ENCODE peak calls at places on chromosome 3, in four cellular contexts. J, Y, L and O are unnamed samples.

GRCh38 chr3:5376761-5377160 is 189.3 kb downstream of the EDEM1 start:
- DNase-seq in L (no peak), Y (no peak), J (no peak), O (no peak)

GRCh38 chr3:28846948-28847527 is 433.8 kb upstream of the RBMS3 start:
- DNase-seq in Y (no peak), L (no peak), J (no peak), O (no peak)

GRCh38 chr3:69353492-69353891 is 32.4 kb downstream of the FRMD4B start:
- DNase-seq in J (no peak), L (no peak), Y (no peak), O (no peak)

GRCh38 chr3:108489776-108490175 is 20.6 kb downstream of the MYH15 start:
- DNase-seq in Y (peak), J (peak), L (no peak), O (no peak)

GRCh38 chr3:123971416-123971815 is 10.4 kb upstream of the CCDC14 start:
- DNase-seq in L (no peak), Y (no peak), J (no peak), O (no peak)

GRCh38 chr3:184184546-184185234 is 1.3 kb upstream of the ABCF3 start:
- DNase-seq in L (no peak), Y (no peak), J (no peak), O (no peak)

GRCh38 chr3:18027161-18027939 is 284.9 kb upstream of the TBC1D5 start:
- DNase-seq in J (no peak), Y (no peak), L (no peak), O (no peak)

GRCh38 chr3:174116421-174116820 is 718.9 kb downstream of the NLGN1 start:
- DNase-seq in J (no peak), Y (no peak), L (no peak), O (no peak)

GRCh38 chr3:141392416-141392815 is 24.1 kb downstream of the ZBTB38 start:
- DNase-seq in L (no peak), J (no peak), Y (no peak), O (no peak)

GRCh38 chr3:157948605-157949383 is 157.4 kb downstream of the SHOX2 start:
- DNase-seq in Y (no peak), J (no peak), L (no peak), O (no peak)

GRCh38 chr3:140023616-140024530 is 88.9 kb downstream of the CLSTN2 start:
- DNase-seq in Y (no peak), L (peak), J (no peak), O (no peak)

GRCh38 chr3:147361671-147362420 is 44.5 kb downstream of the ZIC4 start:
- DNase-seq in L (no peak), J (no peak), Y (peak), O (no peak)

GRCh38 chr3:23418026-23418425 is 214.9 kb downstream of the UBE2E2 start:
- DNase-seq in J (no peak), L (no peak), Y (no peak), O (no peak)

GRCh38 chr3:112786002-112786590 is 60.6 kb downstream of the CD200R1L start:
- DNase-seq in J (no peak), L (no peak), Y (no peak), O (no peak)

GRCh38 chr3:189517981-189518380 is 113.2 kb upstream of the TP63 start:
- DNase-seq in J (no peak), Y (no peak), L (no peak), O (no peak)

GRCh38 chr3:50154840-50155490 is at the start of gene SEMA3F:
- DNase-seq in L (no peak), Y (peak), J (peak), O (no peak)

GRCh38 chr3:37256447-37256846 is 82.1 kb upstream of the LRRFIP2 start:
- DNase-seq in J (no peak), L (no peak), Y (no peak), O (no peak)

GRCh38 chr3:183541235-183541655 is 14.3 kb downstream of the KLHL6 start:
- DNase-seq in L (no peak), Y (no peak), J (no peak), O (no peak)

GRCh38 chr3:191366675-191367074 is 36.3 kb upstream of the UTS2B start:
- DNase-seq in Y (no peak), J (no peak), L (no peak), O (no peak)

GRCh38 chr3:129470861-129471260 is 30.8 kb downstream of the IFT122 start:
- DNase-seq in J (no peak), L (no peak), Y (no peak), O (no peak)

GRCh38 chr3:12993022-12993622 is 80.1 kb downstream of the IQSEC1 start:
- DNase-seq in J (no peak), L (no peak), Y (no peak), O (no peak)

GRCh38 chr3:160141485-160142185 is 83.6 kb upstream of the C3orf80 start:
- DNase-seq in J (no peak), Y (no peak), L (no peak), O (no peak)